ENCODE peak calls at places on chromosomes 1 and 21, in eight cellular contexts. L is PC-9; P is CD4-positive, alpha-beta memory T cell; T is neural progenitor cell; A is tibial artery; V is MM.1S; Z is thyroid gland; R is endodermal cell. J is an unnamed sample. For H3K4me1, the result is how much of the 10 kb centered on the place peaks cover.

GRCh38 chr1:105072446-105072845 is 1322.7 kb downstream of the AMY1C start:
- DNase-seq in V (no peak), T (no peak), R (no peak), P (no peak), Z (no peak), L (no peak), A (no peak), J (no peak)

GRCh38 chr1:2611621-2612437 is 21.0 kb downstream of the MMEL1 start:
- DNase-seq in L (no peak), T (no peak), P (no peak), R (peak), Z (peak), V (no peak), A (no peak), J (no peak)

GRCh38 chr1:206435450-206435849 is 34.8 kb upstream of the IKBKE start:
- DNase-seq in R (no peak), L (no peak), A (no peak), T (no peak), V (no peak), Z (no peak), P (no peak), J (no peak)

GRCh38 chr21:41956926-41957729 is 3.3 kb upstream of the C2CD2 start:
- DNase-seq in Z (no peak), T (no peak), L (peak), P (no peak), A (no peak), V (no peak), R (peak), J (no peak)

GRCh38 chr1:30790850-30791778 is 33.5 kb upstream of the LAPTM5 start:
- DNase-seq in R (no peak), A (no peak), V (peak), L (no peak), P (no peak), T (no peak), Z (no peak), J (no peak)

GRCh38 chr1:43760745-43761343 is 53.5 kb downstream of the ST3GAL3 start:
- DNase-seq in L (no peak), A (no peak), T (no peak), Z (no peak), R (no peak), V (no peak), P (no peak), J (no peak)

GRCh38 chr1:52158218-52158617 is 16.3 kb downstream of the ZFYVE9 start:
- DNase-seq in T (no peak), P (no peak), R (no peak), A (no peak), L (no peak), Z (no peak), V (no peak), J (no peak)

GRCh38 chr1:110605901-110606783 is at the start of gene KCNA2:
- DNase-seq in V (no peak), Z (peak), P (no peak), L (no peak), R (peak), T (peak), A (no peak), J (no peak)

GRCh38 chr1:199954701-199955100 is 72.8 kb upstream of the NR5A2 start:
- DNase-seq in R (peak), Z (no peak), T (peak), L (no peak), P (no peak), V (no peak), A (no peak), J (no peak)

GRCh38 chr1:37875833-37876232 is 16.4 kb upstream of the MTF1 start:
- DNase-seq in P (no peak), R (peak), T (no peak), L (peak), A (no peak), V (no peak), Z (no peak), J (no peak)

GRCh38 chr1:200173097-200173629 is 145.7 kb downstream of the NR5A2 start:
- DNase-seq in L (no peak), T (no peak), P (no peak), A (no peak), R (no peak), V (no peak), Z (no peak), J (no peak)

GRCh38 chr1:114278911-114279310 is 125.2 kb upstream of the SYT6 start:
- DNase-seq in Z (no peak), L (no peak), A (no peak), P (no peak), T (no peak), R (no peak), V (no peak), J (no peak)

GRCh38 chr1:23816932-23817331 is 8.3 kb downstream of the HMGCL start:
- DNase-seq in Z (no peak), R (no peak), A (no peak), L (no peak), P (no peak), T (no peak), V (no peak), J (no peak)

GRCh38 chr1:205920159-205920558 is 23.1 kb downstream of the SLC26A9 start:
- DNase-seq in R (no peak), T (no peak), Z (peak), L (no peak), A (peak), V (no peak), P (no peak), J (no peak)

GRCh38 chr1:22388666-22389455 is 62.8 kb upstream of the ZBTB40 start:
- DNase-seq in V (no peak), T (no peak), Z (no peak), P (no peak), L (peak), A (no peak), R (no peak), J (peak)

GRCh38 chr1:164380893-164381292 is 178.1 kb upstream of the PBX1 start:
- DNase-seq in T (no peak), R (no peak), V (no peak), Z (no peak), P (no peak), A (peak), L (no peak), J (no peak)

GRCh38 chr21:45962531-45963224 is 18.9 kb upstream of the COL6A1 start:
- DNase-seq in A (no peak), Z (no peak), T (no peak), V (no peak), L (no peak), R (no peak), P (no peak), J (no peak)

GRCh38 chr1:197320991-197321531 is 53.0 kb downstream of the CRB1 start:
- DNase-seq in V (no peak), P (no peak), T (no peak), R (no peak), L (no peak), A (peak), Z (peak), J (no peak)

GRCh38 chr21:31993826-31994791 is 121.3 kb downstream of the HUNK start:
- DNase-seq in L (no peak), Z (no peak), A (no peak), P (no peak), T (no peak), V (no peak), R (no peak), J (no peak)

GRCh38 chr1:92488416-92488815 is 1.7 kb upstream of the GFI1 start:
- DNase-seq in L (no peak), T (no peak), A (no peak), P (no peak), Z (no peak), V (no peak), R (no peak), J (no peak)

GRCh38 chr21:41283211-41283818 is 33.3 kb upstream of the FAM3B start:
- DNase-seq in L (peak), P (peak), Z (peak), A (no peak), R (peak), T (peak), V (peak), J (peak)

GRCh38 chr1:89881415-89882058 is 60.7 kb downstream of the LRRC8D start:
- DNase-seq in L (no peak), A (no peak), V (no peak), P (no peak), T (no peak), Z (no peak), R (no peak), J (no peak)

GRCh38 chr1:59016390-59016789 is 232.5 kb upstream of the JUN start:
- DNase-seq in R (no peak), L (no peak), V (peak), Z (no peak), A (no peak), P (no peak), T (no peak), J (no peak)
- H3K4me1 ChIP-seq in R (under half), L (under half), V (half or more), Z (under half), A (under half), P (under half), T (under half), J (half or more)

GRCh38 chr1:247286134-247286670 is 30.3 kb downstream of the VN1R5 start:
- DNase-seq in P (no peak), R (peak), A (no peak), T (no peak), Z (no peak), L (no peak), V (no peak), J (peak)
- H3K27ac ChIP-seq in P (no peak), R (no peak), A (no peak), T (no peak), Z (no peak), L (no peak), V (no peak), J (no peak)

GRCh38 chr1:162849711-162850110 is 11.3 kb downstream of the CCDC190 start:
- DNase-seq in L (no peak), Z (no peak), T (no peak), A (no peak), V (no peak), R (no peak), P (no peak), J (no peak)

GRCh38 chr1:162847839-162848453 is 13.0 kb downstream of the CCDC190 start:
- DNase-seq in A (peak), L (peak), Z (peak), P (peak), R (peak), V (peak), T (peak), J (peak)

GRCh38 chr1:162844153-162844552 is 16.8 kb downstream of the CCDC190 start:
- DNase-seq in P (no peak), L (no peak), A (no peak), V (no peak), Z (no peak), R (peak), T (no peak), J (no peak)

GRCh38 chr1:162851341-162851740 is 9.6 kb downstream of the CCDC190 start:
- DNase-seq in Z (no peak), R (no peak), V (no peak), T (no peak), L (no peak), A (no peak), P (no peak), J (no peak)

GRCh38 chr1:162846256-162847212 is 14.4 kb downstream of the CCDC190 start:
- DNase-seq in L (no peak), R (no peak), Z (no peak), T (no peak), A (no peak), P (no peak), V (no peak), J (peak)
- H3K4me3 ChIP-seq in L (no peak), R (no peak), Z (no peak), T (no peak), A (no peak), P (no peak), V (no peak), J (no peak)

GRCh38 chr1:234940841-234941240 is 187.8 kb downstream of the TOMM20 start:
- DNase-seq in P (no peak), Z (no peak), V (no peak), R (no peak), T (no peak), L (no peak), A (no peak), J (no peak)
- H3K4me1 ChIP-seq in P (under half), Z (under half), V (under half), R (under half), T (under half), L (under half), A (under half), J (under half)

DNA sequence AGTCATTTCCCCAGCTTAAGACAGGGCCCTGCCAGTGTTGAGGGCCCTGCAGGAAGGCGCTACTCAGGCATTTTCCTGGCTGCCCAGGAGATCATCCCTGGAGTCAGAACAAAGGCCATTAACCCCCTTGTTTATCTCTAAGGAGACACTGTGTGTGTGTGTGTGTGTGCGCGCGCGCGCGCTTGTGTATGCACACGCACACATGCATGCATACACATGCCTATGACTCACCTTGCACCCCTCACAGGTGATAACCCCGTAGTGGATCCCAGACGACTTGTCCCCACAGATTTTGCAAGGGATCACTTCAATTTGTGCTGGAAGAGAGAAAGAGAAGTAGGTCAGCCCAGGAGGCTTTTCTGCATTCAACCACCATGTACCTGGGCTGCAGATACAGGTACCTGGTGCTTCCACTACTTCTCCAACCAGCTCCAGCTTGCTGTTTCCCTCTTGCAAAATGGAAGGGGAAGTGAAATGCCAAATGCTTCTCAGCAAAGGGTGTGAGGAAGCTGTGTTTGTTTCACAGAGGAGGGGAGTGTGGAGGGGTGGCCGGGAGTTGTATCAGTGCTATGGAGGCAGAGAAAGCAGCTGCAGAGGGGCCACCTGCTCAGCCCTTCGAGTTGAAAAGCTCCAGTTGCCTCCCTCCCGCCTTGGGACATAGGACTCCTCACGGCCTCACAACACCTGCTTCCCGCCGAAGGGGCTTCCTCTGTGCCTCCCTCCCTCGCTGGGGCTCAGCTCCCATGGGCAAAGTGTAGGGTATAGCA is 11.9 kb upstream of the LINGO4 start:
- DNase-seq in L (peak), Z (no peak), T (no peak), V (no peak), P (no peak), R (no peak), A (no peak), J (no peak)
- H3K27ac ChIP-seq in L (no peak), Z (no peak), T (no peak), V (peak), P (peak), R (no peak), A (no peak), J (no peak)

GRCh38 chr1:19646366-19646765 is 2.3 kb downstream of the NBL1 start:
- DNase-seq in V (no peak), A (no peak), R (no peak), Z (no peak), T (no peak), L (peak), P (peak), J (no peak)
- H3K4me3 ChIP-seq in V (no peak), A (peak), R (peak), Z (no peak), T (no peak), L (no peak), P (no peak), J (no peak)

GRCh38 chr1:47513393-47513792 is 75.5 kb downstream of the FOXD2 start:
- DNase-seq in Z (no peak), T (no peak), R (peak), V (no peak), P (no peak), A (no peak), L (no peak), J (no peak)
- H3K4me1 ChIP-seq in Z (under half), T (under half), R (under half), V (under half), P (under half), A (under half), L (under half), J (under half)

GRCh38 chr1:218351617-218352438 is 6.7 kb downstream of the TGFB2 start:
- DNase-seq in R (peak), V (peak), Z (peak), L (no peak), P (peak), T (peak), A (peak), J (peak)
- H3K27ac ChIP-seq in R (no peak), V (no peak), Z (peak), L (no peak), P (no peak), T (no peak), A (peak), J (peak)

DNA sequence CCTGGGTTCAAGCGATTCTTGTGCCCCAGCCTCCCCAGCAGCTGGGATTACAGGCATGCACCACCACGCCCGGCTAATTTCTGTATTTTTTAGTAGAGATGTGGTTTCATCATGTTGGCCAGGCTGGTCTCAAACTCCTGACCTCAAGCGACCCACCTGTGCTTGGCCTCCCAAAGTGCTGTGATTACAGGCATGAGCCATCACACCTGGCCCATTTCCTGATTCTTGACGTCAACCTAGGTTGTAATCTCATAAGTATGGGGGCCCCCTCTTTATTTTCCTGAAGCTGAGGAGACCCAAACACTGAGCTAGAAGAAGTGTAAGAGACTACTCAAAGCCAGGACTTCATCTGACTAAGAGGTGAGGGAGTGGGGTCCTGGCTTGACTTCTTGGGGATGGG is 21.8 kb downstream of the SLC9A1 start:
- DNase-seq in A (no peak), Z (no peak), V (no peak), T (no peak), P (no peak), L (no peak), R (no peak), J (no peak)
- H3K4me3 ChIP-seq in A (no peak), Z (no peak), V (no peak), T (no peak), P (no peak), L (no peak), R (no peak), J (no peak)

DNA sequence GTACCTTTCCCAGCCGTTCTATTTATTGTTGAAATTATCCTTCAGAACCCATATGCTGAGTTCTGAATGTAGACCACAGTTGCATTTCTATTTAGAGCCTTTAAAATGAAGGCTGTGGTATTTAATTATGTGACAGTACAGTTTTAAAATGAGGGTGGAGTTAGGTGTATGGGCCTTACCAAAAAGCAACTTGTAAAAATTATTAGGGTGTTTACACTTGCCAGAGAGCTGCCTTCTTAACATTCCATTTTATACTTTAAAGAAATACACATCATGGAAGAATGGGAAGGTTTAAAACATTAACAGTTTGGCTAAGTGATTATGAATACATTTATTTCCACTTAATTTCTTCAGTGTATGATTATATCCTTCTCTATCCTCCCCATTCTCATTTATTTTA is 75.7 kb downstream of the RASAL2 start:
- DNase-seq in R (no peak), A (no peak), Z (no peak), T (no peak), L (no peak), P (no peak), V (no peak), J (no peak)
- H3K4me1 ChIP-seq in R (under half), A (under half), Z (under half), T (under half), L (under half), P (under half), V (under half), J (under half)

J was measured in SJSA1.